ENCODE peak calls at places on chromosomes 12 and 14, in five cellular contexts. One of them, this sample, is unnamed.

GRCh38 chr12:124160102-124160501 is 134.8 kb upstream of the RFLNA start:
- DNase-seq in astrocyte of the cerebellum: no peak
- DNase-seq in fibroblast of lung: peak
- DNase-seq in hepatocyte: no peak
- DNase-seq in tibial artery: no peak
- DNase-seq in this sample: no peak

GRCh38 chr12:6213969-6214368 is 13.8 kb downstream of the CD9 start:
- DNase-seq in astrocyte of the cerebellum: no peak
- DNase-seq in fibroblast of lung: no peak
- DNase-seq in hepatocyte: no peak
- DNase-seq in tibial artery: no peak
- DNase-seq in this sample: no peak

GRCh38 chr12:76270657-76271358 is 77.4 kb downstream of the BBS10 start:
- DNase-seq in astrocyte of the cerebellum: no peak
- DNase-seq in fibroblast of lung: peak
- DNase-seq in hepatocyte: no peak
- DNase-seq in tibial artery: no peak
- DNase-seq in this sample: peak

GRCh38 chr12:47318963-47319362 is 239.2 kb upstream of the AMIGO2 start:
- DNase-seq in astrocyte of the cerebellum: no peak
- DNase-seq in fibroblast of lung: no peak
- DNase-seq in hepatocyte: no peak
- DNase-seq in tibial artery: no peak
- DNase-seq in this sample: no peak

GRCh38 chr12:19546027-19546426 is 106.7 kb downstream of the AEBP2 start:
- DNase-seq in astrocyte of the cerebellum: no peak
- DNase-seq in fibroblast of lung: peak
- DNase-seq in hepatocyte: no peak
- DNase-seq in tibial artery: peak
- DNase-seq in this sample: peak

GRCh38 chr14:29548948-29549370 is 378.7 kb downstream of the PRKD1 start:
- DNase-seq in astrocyte of the cerebellum: peak
- DNase-seq in fibroblast of lung: peak
- DNase-seq in hepatocyte: peak
- DNase-seq in tibial artery: no peak
- DNase-seq in this sample: peak

GRCh38 chr12:503111-503761 is 43.5 kb downstream of the B4GALNT3 start:
- DNase-seq in astrocyte of the cerebellum: no peak
- DNase-seq in fibroblast of lung: peak
- DNase-seq in hepatocyte: peak
- DNase-seq in tibial artery: no peak
- DNase-seq in this sample: no peak

GRCh38 chr12:52612431-52613290 is 5.7 kb downstream of the KRT73 start:
- DNase-seq in astrocyte of the cerebellum: no peak
- DNase-seq in fibroblast of lung: no peak
- DNase-seq in hepatocyte: no peak
- DNase-seq in tibial artery: no peak
- DNase-seq in this sample: no peak

GRCh38 chr12:80068173-80068572 is 31.2 kb upstream of the OTOGL start:
- DNase-seq in astrocyte of the cerebellum: no peak
- DNase-seq in fibroblast of lung: no peak
- DNase-seq in hepatocyte: no peak
- DNase-seq in tibial artery: no peak
- DNase-seq in this sample: no peak

GRCh38 chr12:27480031-27480430 is 33.5 kb downstream of the SMCO2 start:
- DNase-seq in astrocyte of the cerebellum: no peak
- DNase-seq in fibroblast of lung: no peak
- DNase-seq in hepatocyte: no peak
- DNase-seq in tibial artery: no peak
- DNase-seq in this sample: no peak

GRCh38 chr14:24789277-24789832 is 155.4 kb upstream of the GZMB start:
- DNase-seq in astrocyte of the cerebellum: no peak
- DNase-seq in fibroblast of lung: no peak
- DNase-seq in hepatocyte: peak
- DNase-seq in tibial artery: no peak
- DNase-seq in this sample: no peak

GRCh38 chr14:104561124-104561531 is 18.4 kb upstream of the C14orf180 start:
- DNase-seq in astrocyte of the cerebellum: no peak
- DNase-seq in fibroblast of lung: no peak
- DNase-seq in hepatocyte: no peak
- DNase-seq in tibial artery: no peak
- DNase-seq in this sample: no peak

GRCh38 chr12:89701606-89702206 is 6.9 kb downstream of the ATP2B1 start:
- DNase-seq in astrocyte of the cerebellum: no peak
- DNase-seq in fibroblast of lung: no peak
- DNase-seq in hepatocyte: no peak
- DNase-seq in tibial artery: no peak
- DNase-seq in this sample: no peak
- TF ChIP-seq CTCF in astrocyte of the cerebellum: no peak
- TF ChIP-seq CTCF in fibroblast of lung: no peak
- TF ChIP-seq CTCF in hepatocyte: no peak
- TF ChIP-seq CTCF in tibial artery: no peak
- TF ChIP-seq CTCF in this sample: no peak

GRCh38 chr14:103108749-103109207 is 14.3 kb downstream of the EXOC3L4 start:
- DNase-seq in astrocyte of the cerebellum: no peak
- DNase-seq in fibroblast of lung: peak
- DNase-seq in hepatocyte: no peak
- DNase-seq in tibial artery: no peak
- DNase-seq in this sample: peak
- H3K4me3 ChIP-seq in astrocyte of the cerebellum: no peak
- H3K4me3 ChIP-seq in fibroblast of lung: no peak
- H3K4me3 ChIP-seq in hepatocyte: no peak
- H3K4me3 ChIP-seq in tibial artery: no peak
- H3K4me3 ChIP-seq in this sample: no peak

GRCh38 chr12:9625019-9625418 is 17.3 kb upstream of the KLRB1 start:
- DNase-seq in astrocyte of the cerebellum: no peak
- DNase-seq in fibroblast of lung: no peak
- DNase-seq in hepatocyte: no peak
- DNase-seq in tibial artery: no peak
- DNase-seq in this sample: no peak

GRCh38 chr12:9617124-9617523 is 9.4 kb upstream of the KLRB1 start:
- DNase-seq in astrocyte of the cerebellum: no peak
- DNase-seq in fibroblast of lung: no peak
- DNase-seq in hepatocyte: no peak
- DNase-seq in tibial artery: no peak
- DNase-seq in this sample: no peak

GRCh38 chr12:9615420-9616135 is 7.9 kb upstream of the KLRB1 start:
- DNase-seq in astrocyte of the cerebellum: no peak
- DNase-seq in fibroblast of lung: no peak
- DNase-seq in hepatocyte: no peak
- DNase-seq in tibial artery: no peak
- DNase-seq in this sample: no peak

DNA sequence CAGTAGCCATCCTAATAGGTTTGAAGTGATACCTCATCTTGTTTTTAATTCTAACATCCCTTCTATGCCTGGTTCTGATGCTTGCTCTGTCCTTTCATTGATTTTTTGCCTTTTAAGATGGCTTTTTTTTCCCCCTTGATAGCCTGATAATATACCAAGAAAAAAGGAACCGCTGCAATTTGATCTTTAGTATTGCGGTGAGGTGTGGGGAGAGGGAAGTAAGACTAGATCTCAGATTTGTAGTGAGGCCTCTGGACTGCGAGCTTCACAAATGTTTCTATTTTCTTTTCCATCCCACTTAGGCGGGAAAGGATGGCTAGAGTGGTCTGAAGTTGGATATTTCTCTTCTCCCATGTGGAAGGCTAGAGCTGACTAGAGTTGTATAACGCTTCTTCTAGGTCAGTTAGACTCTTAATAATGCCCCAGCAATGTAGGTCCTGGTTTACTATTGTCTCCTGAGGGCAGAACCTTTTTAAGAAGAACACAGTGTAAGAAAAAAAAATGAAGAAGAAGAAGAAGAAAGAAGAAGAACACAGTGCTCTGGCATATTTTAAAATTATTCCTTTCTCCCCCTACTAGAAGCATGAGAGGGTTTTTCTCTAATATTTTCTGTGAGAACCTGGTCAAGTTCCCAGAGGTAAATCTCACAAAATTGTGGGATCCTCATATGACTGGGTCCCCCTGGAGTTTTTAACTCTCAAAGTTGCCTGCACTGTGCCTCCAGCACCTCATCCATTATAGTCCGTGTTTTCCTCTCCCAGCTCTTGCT is 11.9 kb upstream of the KLRB1 start:
- DNase-seq in astrocyte of the cerebellum: no peak
- DNase-seq in fibroblast of lung: no peak
- DNase-seq in hepatocyte: no peak
- DNase-seq in tibial artery: no peak
- DNase-seq in this sample: no peak
- TF ChIP-seq CTCF in astrocyte of the cerebellum: peak
- TF ChIP-seq CTCF in fibroblast of lung: no peak
- TF ChIP-seq CTCF in hepatocyte: no peak
- TF ChIP-seq CTCF in tibial artery: no peak
- TF ChIP-seq CTCF in this sample: peak

GRCh38 chr12:127373572-127373971 is 893.4 kb upstream of the TMEM132C start:
- DNase-seq in astrocyte of the cerebellum: no peak
- DNase-seq in fibroblast of lung: no peak
- DNase-seq in hepatocyte: no peak
- DNase-seq in tibial artery: no peak
- DNase-seq in this sample: no peak
- H3K4me3 ChIP-seq in astrocyte of the cerebellum: no peak
- H3K4me3 ChIP-seq in fibroblast of lung: no peak
- H3K4me3 ChIP-seq in hepatocyte: no peak
- H3K4me3 ChIP-seq in tibial artery: no peak
- H3K4me3 ChIP-seq in this sample: no peak

GRCh38 chr14:101134161-101134631 is 230.7 kb upstream of the RTL1 start:
- DNase-seq in astrocyte of the cerebellum: no peak
- DNase-seq in fibroblast of lung: no peak
- DNase-seq in hepatocyte: peak
- DNase-seq in tibial artery: no peak
- DNase-seq in this sample: no peak
- TF ChIP-seq CTCF in astrocyte of the cerebellum: no peak
- TF ChIP-seq CTCF in fibroblast of lung: no peak
- TF ChIP-seq CTCF in hepatocyte: peak
- TF ChIP-seq CTCF in tibial artery: no peak
- TF ChIP-seq CTCF in this sample: no peak

This sample was measured in choroid plexus epithelial cell.